ENCODE peak calls at places on chromosomes 11 and 22, in seven cellular contexts. M, W, V, J, P, L and H are unnamed samples.

GRCh38 chr22:21016644-21017420 is 1.9 kb downstream of the P2RX6 start:
- DNase-seq in J (no peak), V (no peak), M (no peak), L (no peak), W (no peak), P (peak; percentile 23), H (no peak)

GRCh38 chr11:59212744-59213573 is at the start of gene MPEG1:
- DNase-seq in J (no peak), P (no peak), W (no peak), V (no peak), L (no peak), M (no peak), H (no peak)

GRCh38 chr11:103545551-103545950 is 436.3 kb downstream of the DYNC2H1 start:
- DNase-seq in V (no peak), P (no peak), W (no peak), L (no peak), J (no peak), M (no peak), H (no peak)

GRCh38 chr11:61482513-61482912 is 26.0 kb upstream of the LRRC10B start:
- DNase-seq in M (no peak), W (no peak), P (no peak), L (no peak), V (no peak), J (no peak), H (peak; percentile 42)

GRCh38 chr11:86167499-86168161 is 76.9 kb upstream of the EED start:
- DNase-seq in L (no peak), V (no peak), M (no peak), P (no peak), W (no peak), J (no peak), H (no peak)

GRCh38 chr22:31086703-31087330 is 5.7 kb downstream of the SMTN start:
- DNase-seq in P (no peak), M (no peak), W (no peak), V (no peak), L (no peak), J (no peak), H (no peak)

GRCh38 chr11:134047586-134047999 is 21.3 kb upstream of the JAM3 start:
- DNase-seq in M (no peak), L (peak; percentile 95), P (peak; percentile 89), V (no peak), W (no peak), J (no peak), H (peak; percentile 41)

GRCh38 chr22:17566776-17567175 is 3.5 kb downstream of the SLC25A18 start:
- DNase-seq in V (no peak), W (no peak), M (no peak), L (no peak), P (no peak), J (no peak), H (no peak)

GRCh38 chr11:81255905-81256304 is 1477.8 kb downstream of the FAM181B start:
- DNase-seq in W (no peak), J (no peak), V (no peak), M (no peak), P (no peak), L (no peak), H (no peak)

GRCh38 chr11:110095554-110095953 is 2.4 kb downstream of the ZC3H12C start:
- DNase-seq in W (no peak), V (no peak), J (no peak), P (no peak), M (no peak), L (no peak), H (no peak)

GRCh38 chr11:37533087-37533486 is 935.1 kb upstream of the RAG2 start:
- DNase-seq in J (no peak), M (no peak), W (no peak), P (no peak), L (no peak), V (no peak), H (no peak)

GRCh38 chr22:27621671-27622070 is 179.9 kb downstream of the MN1 start:
- DNase-seq in W (no peak), L (no peak), M (no peak), V (no peak), P (no peak), J (no peak), H (no peak)

GRCh38 chr11:117179048-117179999 is 781 bp downstream of the SIDT2 start:
- DNase-seq in M (no peak), W (no peak), P (peak; percentile 64), J (no peak), L (peak; percentile 85), V (peak; percentile 37), H (no peak)

GRCh38 chr11:122170815-122171475 is 54.9 kb upstream of the BLID start:
- DNase-seq in P (no peak), W (no peak), V (no peak), L (no peak), J (no peak), M (no peak), H (no peak)